ENCODE peak calls at places on chromosome 1, in six cellular contexts. D is adrenal gland, H is cardiac muscle cell, W is kidney epithelial cell, M is left ventricle myocardium inferior, X is fibroblast of lung. G is an unnamed sample.

GRCh38 chr1:212432706-212433576 is at the start of gene NENF:
- DNase-seq in D (peak; percentile 85), M (peak; percentile 88), X (peak; percentile 77), W (peak; percentile 35), H (peak; percentile 87), G (peak; percentile 75)

GRCh38 chr1:187092104-187092503 is 263.4 kb downstream of the PLA2G4A start:
- DNase-seq in H (no peak), X (no peak), M (no peak), W (no peak), D (no peak), G (no peak)

GRCh38 chr1:167262820-167263219 is 42.1 kb downstream of the POU2F1 start:
- DNase-seq in M (no peak), H (no peak), W (no peak), X (no peak), D (no peak), G (peak; percentile 3)

GRCh38 chr1:203039609-203040517 is 13.6 kb downstream of the PPFIA4 start:
- DNase-seq in H (no peak), M (peak; percentile 18), X (no peak), D (no peak), W (no peak), G (peak; percentile 11)

GRCh38 chr1:76511226-76511625 is 356.1 kb upstream of the ST6GALNAC5 start:
- DNase-seq in X (no peak), D (no peak), H (no peak), M (no peak), W (no peak), G (no peak)

GRCh38 chr1:169102567-169102966 is 3.9 kb upstream of the ATP1B1 start:
- DNase-seq in X (peak; percentile 77), W (no peak), D (peak; percentile 46), M (no peak), H (peak; percentile 81), G (peak; percentile 56)

GRCh38 chr1:90850181-90850924 is 133.3 kb upstream of the BARHL2 start:
- DNase-seq in X (no peak), H (peak; percentile 51), D (peak; percentile 61), W (no peak), M (no peak), G (peak; percentile 44)

GRCh38 chr1:24912359-24913273 is 17.5 kb downstream of the RUNX3 start:
- DNase-seq in H (no peak), M (no peak), D (no peak), X (no peak), W (no peak), G (no peak)

GRCh38 chr1:94050263-94050662 is 70.7 kb downstream of the ABCA4 start:
- DNase-seq in M (no peak), W (no peak), X (no peak), H (no peak), D (no peak), G (no peak)

GRCh38 chr1:23619299-23620188 is 60.2 kb upstream of the ID3 start:
- DNase-seq in M (no peak), H (peak; percentile 30), D (no peak), X (no peak), W (peak; percentile 9), G (no peak)

GRCh38 chr1:100352267-100353072 is at the start of gene CDC14A:
- DNase-seq in X (peak; percentile 96), W (peak; percentile 83), M (peak; percentile 91), D (peak; percentile 93), H (peak; percentile 97), G (peak; percentile 98)

GRCh38 chr1:30407862-30408580 is 315.4 kb downstream of the MATN1 start:
- DNase-seq in M (no peak), X (no peak), W (no peak), D (no peak), H (peak; percentile 29), G (no peak)

GRCh38 chr1:197911172-197911856 is 5.9 kb upstream of the LHX9 start:
- DNase-seq in M (no peak), D (no peak), W (no peak), H (no peak), X (no peak), G (no peak)

GRCh38 chr1:235017719-235018118 is 110.9 kb downstream of the TOMM20 start:
- DNase-seq in X (no peak), D (no peak), W (no peak), H (no peak), M (no peak), G (peak; percentile 49)